ENCODE peak calls at places on chromosomes 16 and 17, in ten cellular contexts. B is NCI-H510A treated with DMSO at 0.1 percent for 48 hours; V is stimulated activated CD4-positive, alpha-beta T cell treated with anti-CD3 and anti-CD28 coated beads, Interleukin-1b, Interleukin-23, amount 100 ng/mL, for 24 hours; J is brain microvascular endothelial cell; X is NCI-H1105; R is hepatic stellate cell; N is LoVo; U is T follicular helper cell; P is lower leg skin; K is NCI-H1436. A is an unnamed sample.
A peak's percentile ranks its signal among the peaks of the same experiment; 100 is the strongest.

GRCh38 chr16:67247698-67248400 is 568 bp upstream of the FHOD1 start:
- DNase-seq in R (no peak), K (no peak), N (no peak), U (no peak), X (no peak), B (no peak), V (no peak), P (no peak), J (no peak), A (no peak)

GRCh38 chr16:75377971-75378386 is 55.3 kb downstream of the CFDP1 start:
- DNase-seq in V (no peak), U (no peak), N (no peak), B (no peak), K (no peak), J (peak; percentile 98), R (peak; percentile 62), P (no peak), X (no peak), A (no peak)

GRCh38 chr16:49560018-49560830 is 186.6 kb downstream of the C16orf78 start:
- DNase-seq in V (no peak), U (no peak), P (no peak), R (no peak), B (no peak), N (no peak), K (no peak), J (no peak), X (no peak), A (no peak)

GRCh38 chr17:38600906-38601305 is 4.8 kb downstream of the SRCIN1 start:
- DNase-seq in K (no peak), N (no peak), J (no peak), B (no peak), V (no peak), U (no peak), P (no peak), X (no peak), R (no peak), A (no peak)

GRCh38 chr17:50148226-50149098 is 2.0 kb downstream of the PPP1R9B start:
- DNase-seq in R (peak; percentile 86), X (peak; percentile 45), N (peak; percentile 36), U (peak; percentile 62), V (no peak), K (no peak), P (peak; percentile 93), B (no peak), J (no peak), A (no peak)

GRCh38 chr17:42405963-42406495 is 17.0 kb downstream of the CAVIN1 start:
- DNase-seq in N (peak; percentile 53), K (peak; percentile 84), V (peak; percentile 52), J (peak; percentile 45), U (peak; percentile 71), R (peak; percentile 57), X (peak; percentile 49), B (peak; percentile 72), P (peak; percentile 97), A (peak; percentile 84)

GRCh38 chr16:58413359-58413758 is 21.1 kb downstream of the GINS3 start:
- DNase-seq in K (no peak), J (no peak), P (no peak), N (no peak), V (no peak), B (no peak), U (no peak), X (no peak), R (no peak), A (no peak)

GRCh38 chr16:73399486-73399885 is 351.6 kb upstream of the ZFHX3 start:
- DNase-seq in V (no peak), B (no peak), U (no peak), P (no peak), X (no peak), R (no peak), N (no peak), J (no peak), K (no peak), A (no peak)

GRCh38 chr17:42629420-42630009 is 20.0 kb downstream of the TUBG1 start:
- DNase-seq in K (no peak), X (no peak), N (no peak), R (no peak), V (no peak), J (no peak), B (no peak), U (no peak), P (no peak), A (no peak)

GRCh38 chr16:70588565-70588964 is 57.8 kb upstream of the IL34 start:
- DNase-seq in B (no peak), X (no peak), R (no peak), K (no peak), U (no peak), P (no peak), V (no peak), J (no peak), N (no peak), A (no peak)

GRCh38 chr16:46894011-46894672 is 10.0 kb downstream of the GPT2 start:
- DNase-seq in B (no peak), J (no peak), X (no peak), V (no peak), N (no peak), U (no peak), K (no peak), P (no peak), R (no peak), A (no peak)

GRCh38 chr16:27243725-27244362 is 24.7 kb downstream of the NSMCE1 start:
- DNase-seq in V (no peak), X (no peak), R (no peak), P (peak; percentile 67), B (no peak), N (no peak), J (no peak), K (no peak), U (no peak), A (no peak)

GRCh38 chr17:77141846-77142449 is 1.2 kb downstream of the SEC14L1 start:
- DNase-seq in U (no peak), J (no peak), P (no peak), V (no peak), K (no peak), R (no peak), N (no peak), B (no peak), X (no peak), A (no peak)

GRCh38 chr17:13970531-13970930 is 98.8 kb upstream of the COX10 start:
- DNase-seq in P (no peak), N (no peak), K (no peak), R (no peak), V (no peak), X (no peak), B (no peak), J (no peak), U (no peak), A (no peak)

GRCh38 chr16:58187092-58187491 is 10.8 kb downstream of the CSNK2A2 start:
- DNase-seq in J (no peak), X (no peak), N (no peak), P (no peak), B (no peak), V (no peak), U (no peak), R (no peak), K (no peak), A (no peak)

GRCh38 chr16:81469710-81470481 is 25.3 kb downstream of the CMIP start:
- DNase-seq in J (no peak), B (no peak), U (no peak), N (no peak), P (no peak), K (no peak), V (no peak), R (no peak), X (no peak), A (no peak)

GRCh38 chr17:22461460-22462145 is 769.3 kb downstream of the KCNJ18 start:
- DNase-seq in N (no peak), K (no peak), J (no peak), B (no peak), P (peak; percentile 49), R (no peak), V (no peak), U (no peak), X (no peak), A (no peak)

GRCh38 chr16:87407511-87408112 is 15.5 kb downstream of the MAP1LC3B start:
- DNase-seq in K (no peak), N (peak; percentile 90), J (no peak), B (no peak), X (no peak), V (no peak), U (no peak), P (peak; percentile 89), R (no peak), A (no peak)

GRCh38 chr17:82551779-82552457 is 32.4 kb downstream of the FOXK2 start:
- DNase-seq in K (peak; percentile 73), U (peak; percentile 69), N (peak; percentile 49), P (peak; percentile 93), B (peak; percentile 57), X (peak; percentile 26), V (peak; percentile 42), R (peak; percentile 85), J (peak; percentile 62), A (peak; percentile 58)

GRCh38 chr17:72118588-72119279 is 2.1 kb upstream of the SOX9 start:
- DNase-seq in R (peak; percentile 75), V (no peak), X (peak; percentile 14), P (peak; percentile 93), B (peak; percentile 77), U (no peak), J (peak; percentile 79), K (peak; percentile 51), N (peak; percentile 65), A (no peak)

GRCh38 chr17:13704333-13704732 is 102.6 kb upstream of the HS3ST3A1 start:
- DNase-seq in K (no peak), R (peak; percentile 21), U (no peak), J (peak; percentile 11), P (no peak), B (no peak), X (no peak), N (no peak), V (no peak), A (no peak)

GRCh38 chr17:55418369-55419268 is 3.0 kb downstream of the MMD start:
- DNase-seq in B (no peak), R (no peak), J (no peak), U (no peak), K (no peak), P (no peak), V (no peak), N (no peak), X (no peak), A (no peak)

GRCh38 chr17:64259436-64259835 is 3.6 kb downstream of the TEX2 start:
- DNase-seq in N (no peak), U (no peak), B (no peak), X (no peak), K (no peak), P (no peak), J (no peak), R (no peak), V (no peak), A (no peak)

GRCh38 chr16:27818231-27818630 is 245.3 kb downstream of the GSG1L start:
- DNase-seq in P (no peak), B (no peak), K (no peak), V (no peak), U (no peak), N (no peak), X (no peak), J (no peak), R (no peak), A (no peak)

GRCh38 chr16:70715113-70715711 is 29.4 kb upstream of the MTSS2 start:
- DNase-seq in U (no peak), R (peak; percentile 99), P (peak; percentile 94), X (no peak), B (no peak), K (no peak), J (peak; percentile 78), N (no peak), V (no peak), A (no peak)

GRCh38 chr16:72219282-72219681 is 47.3 kb upstream of the PMFBP1 start:
- DNase-seq in K (no peak), V (no peak), B (no peak), P (no peak), J (no peak), X (no peak), N (no peak), R (no peak), U (no peak), A (no peak)

GRCh38 chr16:72285728-72286127 is 113.8 kb upstream of the PMFBP1 start:
- DNase-seq in R (no peak), B (no peak), U (no peak), P (no peak), J (peak; percentile 9), N (no peak), X (no peak), K (no peak), V (no peak), A (no peak)

GRCh38 chr16:50537533-50538290 is 10.5 kb upstream of the NKD1 start:
- DNase-seq in J (no peak), X (no peak), R (no peak), U (no peak), P (peak; percentile 52), N (no peak), V (no peak), K (no peak), B (no peak), A (no peak)